ENCODE peak calls at places on chromosome 12, in eight cellular contexts. One of them, this sample, is unnamed.

GRCh38 chr12:123131879-123132402 is 18.9 kb downstream of the PITPNM2 start:
- DNase-seq in HuH-7: no peak
- DNase-seq in left ventricle myocardium inferior: no peak
- DNase-seq in M059J: no peak
- DNase-seq in activated CD4-positive, alpha-beta T cell treated with anti-CD3 and anti-CD28 coated beads, Interleukin-2, amount 10 ng/mL, durations not matched to agents 7 days and 5 days: peak
- DNase-seq in HEK293T: no peak
- DNase-seq in dermis blood vessel endothelial cell: no peak
- DNase-seq in stimulated activated CD4-positive, alpha-beta T cell treated with anti-CD3 and anti-CD28 coated beads, Interleukin-15, amount 100 ng/mL, for 1 hour: peak
- DNase-seq in this sample: no peak

GRCh38 chr12:460301-461230 is 827 bp downstream of the B4GALNT3 start:
- DNase-seq in HuH-7: peak
- DNase-seq in left ventricle myocardium inferior: no peak
- DNase-seq in M059J: no peak
- DNase-seq in activated CD4-positive, alpha-beta T cell treated with anti-CD3 and anti-CD28 coated beads, Interleukin-2, amount 10 ng/mL, durations not matched to agents 7 days and 5 days: peak
- DNase-seq in HEK293T: peak
- DNase-seq in dermis blood vessel endothelial cell: no peak
- DNase-seq in stimulated activated CD4-positive, alpha-beta T cell treated with anti-CD3 and anti-CD28 coated beads, Interleukin-15, amount 100 ng/mL, for 1 hour: no peak
- DNase-seq in this sample: no peak

GRCh38 chr12:116928504-116928903 is 17.8 kb downstream of the FBXW8 start:
- DNase-seq in HuH-7: no peak
- DNase-seq in left ventricle myocardium inferior: no peak
- DNase-seq in M059J: no peak
- DNase-seq in activated CD4-positive, alpha-beta T cell treated with anti-CD3 and anti-CD28 coated beads, Interleukin-2, amount 10 ng/mL, durations not matched to agents 7 days and 5 days: no peak
- DNase-seq in HEK293T: no peak
- DNase-seq in dermis blood vessel endothelial cell: no peak
- DNase-seq in stimulated activated CD4-positive, alpha-beta T cell treated with anti-CD3 and anti-CD28 coated beads, Interleukin-15, amount 100 ng/mL, for 1 hour: no peak
- DNase-seq in this sample: no peak

GRCh38 chr12:41213107-41213506 is 25.0 kb downstream of the PDZRN4 start:
- DNase-seq in HuH-7: no peak
- DNase-seq in left ventricle myocardium inferior: no peak
- DNase-seq in M059J: no peak
- DNase-seq in activated CD4-positive, alpha-beta T cell treated with anti-CD3 and anti-CD28 coated beads, Interleukin-2, amount 10 ng/mL, durations not matched to agents 7 days and 5 days: no peak
- DNase-seq in HEK293T: no peak
- DNase-seq in dermis blood vessel endothelial cell: no peak
- DNase-seq in stimulated activated CD4-positive, alpha-beta T cell treated with anti-CD3 and anti-CD28 coated beads, Interleukin-15, amount 100 ng/mL, for 1 hour: no peak
- DNase-seq in this sample: no peak

GRCh38 chr12:20490213-20490612 is 121.9 kb downstream of the PDE3A start:
- DNase-seq in HuH-7: no peak
- DNase-seq in left ventricle myocardium inferior: no peak
- DNase-seq in M059J: no peak
- DNase-seq in activated CD4-positive, alpha-beta T cell treated with anti-CD3 and anti-CD28 coated beads, Interleukin-2, amount 10 ng/mL, durations not matched to agents 7 days and 5 days: no peak
- DNase-seq in HEK293T: no peak
- DNase-seq in dermis blood vessel endothelial cell: no peak
- DNase-seq in stimulated activated CD4-positive, alpha-beta T cell treated with anti-CD3 and anti-CD28 coated beads, Interleukin-15, amount 100 ng/mL, for 1 hour: no peak
- DNase-seq in this sample: no peak

GRCh38 chr12:21580748-21581495 is 23.7 kb downstream of the GYS2 start:
- DNase-seq in HuH-7: no peak
- DNase-seq in left ventricle myocardium inferior: no peak
- DNase-seq in M059J: no peak
- DNase-seq in activated CD4-positive, alpha-beta T cell treated with anti-CD3 and anti-CD28 coated beads, Interleukin-2, amount 10 ng/mL, durations not matched to agents 7 days and 5 days: no peak
- DNase-seq in HEK293T: no peak
- DNase-seq in dermis blood vessel endothelial cell: no peak
- DNase-seq in stimulated activated CD4-positive, alpha-beta T cell treated with anti-CD3 and anti-CD28 coated beads, Interleukin-15, amount 100 ng/mL, for 1 hour: no peak
- DNase-seq in this sample: no peak

GRCh38 chr12:99232324-99232723 is 415.2 kb upstream of the GARIN6 start:
- DNase-seq in HuH-7: no peak
- DNase-seq in left ventricle myocardium inferior: no peak
- DNase-seq in M059J: no peak
- DNase-seq in activated CD4-positive, alpha-beta T cell treated with anti-CD3 and anti-CD28 coated beads, Interleukin-2, amount 10 ng/mL, durations not matched to agents 7 days and 5 days: no peak
- DNase-seq in HEK293T: no peak
- DNase-seq in dermis blood vessel endothelial cell: no peak
- DNase-seq in stimulated activated CD4-positive, alpha-beta T cell treated with anti-CD3 and anti-CD28 coated beads, Interleukin-15, amount 100 ng/mL, for 1 hour: no peak
- DNase-seq in this sample: no peak

GRCh38 chr12:95182868-95183415 is 34.3 kb downstream of the FGD6 start:
- DNase-seq in HuH-7: no peak
- DNase-seq in left ventricle myocardium inferior: no peak
- DNase-seq in M059J: peak
- DNase-seq in activated CD4-positive, alpha-beta T cell treated with anti-CD3 and anti-CD28 coated beads, Interleukin-2, amount 10 ng/mL, durations not matched to agents 7 days and 5 days: no peak
- DNase-seq in HEK293T: no peak
- DNase-seq in dermis blood vessel endothelial cell: no peak
- DNase-seq in stimulated activated CD4-positive, alpha-beta T cell treated with anti-CD3 and anti-CD28 coated beads, Interleukin-15, amount 100 ng/mL, for 1 hour: no peak
- DNase-seq in this sample: peak

GRCh38 chr12:109777544-109777943 is 55.7 kb downstream of the TRPV4 start:
- DNase-seq in HuH-7: peak
- DNase-seq in left ventricle myocardium inferior: no peak
- DNase-seq in M059J: peak
- DNase-seq in activated CD4-positive, alpha-beta T cell treated with anti-CD3 and anti-CD28 coated beads, Interleukin-2, amount 10 ng/mL, durations not matched to agents 7 days and 5 days: peak
- DNase-seq in HEK293T: peak
- DNase-seq in dermis blood vessel endothelial cell: peak
- DNase-seq in stimulated activated CD4-positive, alpha-beta T cell treated with anti-CD3 and anti-CD28 coated beads, Interleukin-15, amount 100 ng/mL, for 1 hour: no peak
- DNase-seq in this sample: no peak

GRCh38 chr12:82473111-82473754 is 114.9 kb downstream of the METTL25 start:
- DNase-seq in HuH-7: no peak
- DNase-seq in left ventricle myocardium inferior: no peak
- DNase-seq in M059J: no peak
- DNase-seq in activated CD4-positive, alpha-beta T cell treated with anti-CD3 and anti-CD28 coated beads, Interleukin-2, amount 10 ng/mL, durations not matched to agents 7 days and 5 days: no peak
- DNase-seq in HEK293T: no peak
- DNase-seq in dermis blood vessel endothelial cell: no peak
- DNase-seq in stimulated activated CD4-positive, alpha-beta T cell treated with anti-CD3 and anti-CD28 coated beads, Interleukin-15, amount 100 ng/mL, for 1 hour: no peak
- DNase-seq in this sample: no peak

GRCh38 chr12:23473071-23473470 is 476.4 kb downstream of the SOX5 start:
- DNase-seq in HuH-7: no peak
- DNase-seq in left ventricle myocardium inferior: no peak
- DNase-seq in M059J: no peak
- DNase-seq in activated CD4-positive, alpha-beta T cell treated with anti-CD3 and anti-CD28 coated beads, Interleukin-2, amount 10 ng/mL, durations not matched to agents 7 days and 5 days: no peak
- DNase-seq in HEK293T: no peak
- DNase-seq in dermis blood vessel endothelial cell: no peak
- DNase-seq in stimulated activated CD4-positive, alpha-beta T cell treated with anti-CD3 and anti-CD28 coated beads, Interleukin-15, amount 100 ng/mL, for 1 hour: no peak
- DNase-seq in this sample: no peak

GRCh38 chr12:27104546-27104945 is 22.2 kb upstream of the C12orf71 start:
- DNase-seq in HuH-7: no peak
- DNase-seq in left ventricle myocardium inferior: no peak
- DNase-seq in M059J: peak
- DNase-seq in activated CD4-positive, alpha-beta T cell treated with anti-CD3 and anti-CD28 coated beads, Interleukin-2, amount 10 ng/mL, durations not matched to agents 7 days and 5 days: no peak
- DNase-seq in HEK293T: no peak
- DNase-seq in dermis blood vessel endothelial cell: no peak
- DNase-seq in stimulated activated CD4-positive, alpha-beta T cell treated with anti-CD3 and anti-CD28 coated beads, Interleukin-15, amount 100 ng/mL, for 1 hour: no peak
- DNase-seq in this sample: no peak